ENCODE peak calls at places on chromosomes 3 and 15, in seven cellular contexts. L, K, I, E, V, P and W are unnamed samples.

GRCh38 chr3:169232863-169233262 is 430.6 kb downstream of the MECOM start:
- DNase-seq in E (no peak), P (no peak), I (peak; percentile 51), K (no peak), L (no peak), V (no peak), W (no peak)

GRCh38 chr3:51389423-51390183 is 1.5 kb upstream of the RBM15B start:
- DNase-seq in V (peak; percentile 55), I (peak; percentile 60), E (peak; percentile 49), L (peak; percentile 12), P (peak; percentile 61), K (peak; percentile 40), W (peak; percentile 63)

GRCh38 chr3:142724682-142725351 is 983 bp downstream of the TRPC1 start:
- DNase-seq in P (no peak), I (peak; percentile 57), K (no peak), E (peak; percentile 14), V (peak; percentile 47), L (no peak), W (peak; percentile 6)

GRCh38 chr3:24678441-24678865 is 183.8 kb upstream of the THRB start:
- DNase-seq in I (peak; percentile 43), K (no peak), E (no peak), P (no peak), L (peak; percentile 84), V (peak; percentile 61), W (no peak)

GRCh38 chr3:132569153-132569552 is 27.9 kb upstream of the ACKR4 start:
- DNase-seq in K (no peak), V (no peak), P (no peak), I (peak; percentile 84), E (no peak), L (no peak), W (no peak)

GRCh38 chr3:99639579-99639978 is 1.2 kb downstream of the COL8A1 start:
- DNase-seq in P (no peak), L (no peak), I (peak; percentile 30), V (no peak), E (no peak), K (no peak), W (no peak)

GRCh38 chr3:173660645-173661299 is 263.2 kb downstream of the NLGN1 start:
- DNase-seq in V (no peak), K (no peak), I (peak; percentile 82), P (no peak), E (no peak), L (no peak), W (no peak)

GRCh38 chr15:53976844-53977392 is 1.3 kb upstream of the UNC13C start:
- DNase-seq in I (no peak), V (no peak), P (peak; percentile 2), K (no peak), L (no peak), E (no peak), W (peak; percentile 88)

GRCh38 chr3:127049390-127049789 is 66.5 kb downstream of the PLXNA1 start:
- DNase-seq in K (no peak), E (no peak), L (no peak), P (no peak), V (no peak), I (peak; percentile 22), W (no peak)